ENCODE peak calls at places on chromosome 18, in five cellular contexts. V, Q, H, X and W are unnamed samples.

GRCh38 chr18:49189772-49190171 is 239.0 kb upstream of the SMAD7 start:
- DNase-seq in V (no peak), Q (no peak), X (no peak), H (no peak), W (no peak)

GRCh38 chr18:50313031-50313607 is 25.6 kb upstream of the CXXC1 start:
- DNase-seq in X (peak; percentile 73), H (no peak), V (no peak), Q (no peak), W (no peak)

GRCh38 chr18:50320719-50321118 is 33.2 kb upstream of the CXXC1 start:
- DNase-seq in V (no peak), Q (no peak), X (peak; percentile 58), H (no peak), W (no peak)

GRCh38 chr18:62663731-62664336 is 51.5 kb upstream of the PHLPP1 start:
- DNase-seq in X (peak; percentile 35), V (peak; percentile 10), H (peak; percentile 63), Q (peak; percentile 10), W (no peak)

GRCh38 chr18:49764032-49764431 is 49.3 kb downstream of the ACAA2 start:
- DNase-seq in H (no peak), V (peak; percentile 58), X (no peak), Q (no peak), W (no peak)

GRCh38 chr18:54358495-54358793 is 738 bp downstream of the C18orf54 start:
- DNase-seq in V (peak; percentile 10), H (no peak), Q (no peak), X (no peak), W (no peak)

GRCh38 chr18:25449046-25449445 is 97.1 kb upstream of the ZNF521 start:
- DNase-seq in Q (no peak), X (no peak), V (no peak), H (no peak), W (no peak)

GRCh38 chr18:24234330-24234729 is 95.5 kb downstream of the CABYR start:
- DNase-seq in X (no peak), H (no peak), Q (no peak), V (no peak), W (no peak)

GRCh38 chr18:13619505-13620205 is 106.7 kb downstream of the FAM210A start:
- DNase-seq in H (no peak), Q (no peak), X (no peak), V (no peak), W (no peak)

GRCh38 chr18:26909599-26910290 is 44.2 kb upstream of the AQP4 start:
- DNase-seq in X (no peak), Q (no peak), H (no peak), V (no peak), W (no peak)

GRCh38 chr18:395481-396250 is 104.8 kb downstream of the COLEC12 start:
- DNase-seq in H (no peak), Q (no peak), X (no peak), V (peak; percentile 86), W (peak; percentile 70)

GRCh38 chr18:49456794-49457193 is 3.7 kb downstream of the DYM start:
- DNase-seq in X (no peak), Q (no peak), H (no peak), V (peak; percentile 51), W (no peak)

GRCh38 chr18:26574958-26575864 is 26.9 kb upstream of the KCTD1 start:
- DNase-seq in V (peak; percentile 46), H (no peak), Q (peak; percentile 96), X (no peak), W (peak; percentile 50)

GRCh38 chr18:28960146-28960545 is 783.2 kb upstream of the CDH2 start:
- DNase-seq in X (no peak), Q (no peak), H (no peak), V (peak; percentile 60), W (no peak)

GRCh38 chr18:42185486-42185885 is 230.5 kb downstream of the PIK3C3 start:
- DNase-seq in X (no peak), Q (no peak), H (no peak), V (no peak), W (no peak)

GRCh38 chr18:42183746-42184145 is 228.7 kb downstream of the PIK3C3 start:
- DNase-seq in X (no peak), H (no peak), V (peak; percentile 61), Q (peak; percentile 36), W (no peak)

GRCh38 chr18:42184685-42185477 is 229.8 kb downstream of the PIK3C3 start:
- DNase-seq in V (no peak), Q (no peak), H (no peak), X (no peak), W (no peak)

GRCh38 chr18:42181474-42181873 is 226.4 kb downstream of the PIK3C3 start:
- DNase-seq in V (no peak), Q (no peak), H (no peak), X (no peak), W (no peak)

GRCh38 chr18:42182728-42183700 is 228.0 kb downstream of the PIK3C3 start:
- DNase-seq in H (no peak), V (no peak), Q (no peak), X (no peak), W (no peak)
- TF ChIP-seq RCOR1 in H (no peak), V (no peak), Q (no peak), X (no peak), W (no peak)

GRCh38 chr18:7366597-7366996 is 135.7 kb downstream of the LRRC30 start:
- DNase-seq in Q (no peak), V (no peak), H (no peak), X (no peak), W (no peak)

GRCh38 chr18:7370375-7370774 is 139.5 kb downstream of the LRRC30 start:
- DNase-seq in V (no peak), H (no peak), Q (no peak), X (no peak), W (peak; percentile 40)

GRCh38 chr18:7367336-7367735 is 136.4 kb downstream of the LRRC30 start:
- DNase-seq in X (no peak), Q (peak; percentile 1), H (peak; percentile 16), V (no peak), W (no peak)

GRCh38 chr18:7369006-7369405 is 138.1 kb downstream of the LRRC30 start:
- DNase-seq in H (no peak), V (no peak), Q (no peak), X (no peak), W (no peak)

DNA sequence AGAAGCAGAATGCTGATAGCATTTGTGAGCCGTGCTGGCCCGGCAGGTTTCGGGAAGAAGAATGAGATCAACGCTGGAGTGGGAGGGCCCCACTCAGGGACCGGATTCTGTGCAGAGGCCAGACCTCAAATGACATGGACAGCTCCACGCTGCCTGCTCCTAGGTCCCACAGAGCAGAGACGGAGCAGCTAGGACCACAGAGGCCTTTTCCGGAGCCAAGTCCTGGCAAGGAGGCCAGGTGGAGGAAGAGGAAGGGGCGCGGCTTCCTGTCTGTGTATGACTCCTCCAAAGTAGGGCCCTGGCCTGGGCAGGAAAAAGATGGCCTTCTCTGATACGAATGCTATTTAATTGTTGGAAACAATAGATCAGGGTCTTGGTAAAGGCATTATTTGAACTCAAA is 139.9 kb downstream of the LRRC30 start:
- DNase-seq in V (no peak), X (no peak), H (no peak), Q (no peak), W (no peak)
- TF ChIP-seq RCOR1 in V (no peak), X (no peak), H (no peak), Q (no peak), W (no peak)

GRCh38 chr18:5238371-5238758 is 41.3 kb upstream of the AKAIN1 start:
- DNase-seq in V (peak; percentile 30), H (peak; percentile 57), X (no peak), Q (peak; percentile 27), W (peak; percentile 55)
- TF ChIP-seq RCOR1 in V (no peak), H (no peak), X (no peak), Q (no peak), W (no peak)

DNA sequence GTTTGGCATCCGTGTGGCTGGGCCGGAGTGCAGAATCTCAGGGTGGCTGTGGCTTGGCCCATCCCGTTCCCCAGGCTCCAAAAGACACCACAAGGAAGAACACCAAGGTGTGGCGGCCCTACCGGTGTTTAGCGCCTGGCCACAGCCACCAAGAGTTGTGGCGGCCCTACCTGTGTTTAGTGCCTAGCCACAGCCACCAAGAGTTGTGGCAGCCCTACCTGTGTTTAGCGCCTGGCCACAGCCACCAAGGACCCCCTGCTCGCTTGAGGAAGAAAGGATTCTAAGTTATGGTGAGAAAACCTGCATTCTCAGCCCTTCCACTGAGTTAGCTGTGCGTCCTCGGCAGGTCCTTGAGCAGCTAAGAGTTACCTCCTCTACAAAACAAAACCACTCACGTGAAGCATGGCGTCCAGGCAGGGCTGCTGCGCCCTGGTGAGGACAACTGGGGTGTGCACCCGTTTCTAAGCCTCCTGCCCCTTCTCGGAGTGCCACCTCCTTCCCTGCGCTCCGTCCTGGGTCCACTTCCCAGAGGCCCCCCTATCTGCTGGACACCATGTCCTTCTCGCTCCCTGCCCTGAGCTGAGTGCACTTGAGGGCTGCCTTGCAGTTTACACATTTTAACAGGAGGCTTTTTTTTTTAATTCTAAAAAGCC is 103.5 kb upstream of the SALL3 start:
- DNase-seq in V (no peak), X (no peak), H (no peak), Q (no peak), W (no peak)
- TF ChIP-seq RCOR1 in V (no peak), X (no peak), H (no peak), Q (no peak), W (no peak)

DNA sequence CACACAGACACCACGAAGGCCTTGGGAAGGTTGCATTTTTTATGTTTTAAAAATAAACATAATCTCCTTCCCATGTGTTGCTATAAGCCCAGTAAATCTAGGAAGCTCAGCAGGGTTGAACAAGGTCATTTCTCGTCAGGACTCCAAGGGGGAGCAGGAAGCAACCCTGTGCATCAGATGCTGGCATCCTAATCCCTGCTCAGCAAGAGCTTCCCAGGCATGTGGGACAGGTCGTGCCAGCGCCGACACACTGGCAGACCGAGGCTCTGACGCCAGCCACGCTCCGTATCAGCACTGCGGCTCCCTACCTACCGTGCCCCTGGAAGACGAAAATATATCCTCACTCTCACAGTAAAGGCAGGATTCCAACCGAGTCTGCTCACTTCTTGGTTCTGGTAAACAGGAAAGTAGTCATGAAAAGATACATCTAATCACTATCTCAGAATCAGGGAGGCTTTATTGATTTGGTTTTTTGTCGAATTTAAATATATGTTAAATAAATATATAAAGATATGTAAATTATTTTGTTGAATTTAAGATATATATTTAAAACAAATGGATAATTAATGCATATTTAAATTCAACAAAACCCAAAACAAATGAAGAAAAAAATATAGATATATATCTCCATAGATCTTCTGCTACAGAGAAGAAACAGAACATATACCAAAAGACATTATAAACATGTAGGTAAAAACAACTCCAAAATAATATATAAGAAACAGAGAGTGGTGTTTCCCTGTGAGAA is 61.4 kb downstream of the TXNL1 start:
- DNase-seq in X (no peak), V (peak; percentile 19), Q (no peak), H (no peak), W (no peak)
- TF ChIP-seq RCOR1 in X (no peak), V (no peak), Q (no peak), H (no peak), W (no peak)

GRCh38 chr18:78836838-78837237 is 142.8 kb upstream of the SALL3 start:
- DNase-seq in X (no peak), H (no peak), V (no peak), Q (no peak), W (no peak)

GRCh38 chr18:78833833-78834232 is 145.8 kb upstream of the SALL3 start:
- DNase-seq in V (no peak), H (no peak), Q (no peak), X (no peak), W (no peak)

GRCh38 chr18:78837766-78838165 is 141.9 kb upstream of the SALL3 start:
- DNase-seq in H (no peak), X (no peak), Q (no peak), V (no peak), W (no peak)

GRCh38 chr18:78838183-78838582 is 141.4 kb upstream of the SALL3 start:
- DNase-seq in X (no peak), H (no peak), V (no peak), Q (no peak), W (no peak)
- TF ChIP-seq RCOR1 in X (no peak), H (no peak), V (no peak), Q (no peak), W (no peak)